ENCODE peak calls at places on chromosomes 11 and 22, in six cellular contexts. One of them, this sample, is unnamed.

GRCh38 chr11:1217151-1217550 is 5.7 kb upstream of the MUC5B start:
- DNase-seq in A172: no peak
- DNase-seq in LoVo: no peak
- DNase-seq in NCI-H460: no peak
- DNase-seq in GM10248: no peak
- DNase-seq in hepatocyte: no peak
- DNase-seq in this sample: no peak

GRCh38 chr11:17020831-17021230 is 6.6 kb upstream of the PLEKHA7 start:
- DNase-seq in hepatocyte: no peak
- DNase-seq in LoVo: no peak
- DNase-seq in A172: peak
- DNase-seq in NCI-H460: no peak
- DNase-seq in GM10248: no peak
- DNase-seq in this sample: no peak

GRCh38 chr11:128568166-128568778 is 19.1 kb downstream of the ETS1 start:
- DNase-seq in NCI-H460: no peak
- DNase-seq in A172: no peak
- DNase-seq in GM10248: no peak
- DNase-seq in LoVo: no peak
- DNase-seq in hepatocyte: no peak
- DNase-seq in this sample: no peak

GRCh38 chr11:47587039-47587675 is 679 bp downstream of the FAM180B start:
- DNase-seq in GM10248: no peak
- DNase-seq in A172: no peak
- DNase-seq in NCI-H460: no peak
- DNase-seq in LoVo: no peak
- DNase-seq in hepatocyte: no peak
- DNase-seq in this sample: no peak

GRCh38 chr22:46047226-46047625 is 70.3 kb upstream of the WNT7B start:
- DNase-seq in hepatocyte: no peak
- DNase-seq in GM10248: no peak
- DNase-seq in A172: no peak
- DNase-seq in LoVo: no peak
- DNase-seq in NCI-H460: no peak
- DNase-seq in this sample: no peak

GRCh38 chr11:102306048-102306575 is 11.2 kb upstream of the BIRC3 start:
- DNase-seq in GM10248: no peak
- DNase-seq in hepatocyte: peak
- DNase-seq in LoVo: peak
- DNase-seq in NCI-H460: no peak
- DNase-seq in A172: peak
- DNase-seq in this sample: no peak

GRCh38 chr11:78380615-78381029 is 37.0 kb downstream of the GAB2 start:
- DNase-seq in hepatocyte: no peak
- DNase-seq in GM10248: no peak
- DNase-seq in LoVo: no peak
- DNase-seq in NCI-H460: no peak
- DNase-seq in A172: peak
- DNase-seq in this sample: no peak

GRCh38 chr11:115817844-115818565 is 313.8 kb upstream of the CADM1 start:
- DNase-seq in GM10248: no peak
- DNase-seq in hepatocyte: no peak
- DNase-seq in NCI-H460: no peak
- DNase-seq in A172: no peak
- DNase-seq in LoVo: no peak
- DNase-seq in this sample: no peak

GRCh38 chr11:2203440-2204259 is 32.0 kb upstream of the TH start:
- DNase-seq in hepatocyte: no peak
- DNase-seq in GM10248: no peak
- DNase-seq in NCI-H460: no peak
- DNase-seq in A172: no peak
- DNase-seq in LoVo: no peak
- DNase-seq in this sample: no peak

GRCh38 chr11:127252321-127252720 is 251.8 kb upstream of the KIRREL3 start:
- DNase-seq in NCI-H460: no peak
- DNase-seq in A172: no peak
- DNase-seq in hepatocyte: no peak
- DNase-seq in LoVo: no peak
- DNase-seq in GM10248: peak
- DNase-seq in this sample: no peak

GRCh38 chr11:84909740-84910139 is 717.4 kb downstream of the DLG2 start:
- DNase-seq in NCI-H460: no peak
- DNase-seq in A172: no peak
- DNase-seq in LoVo: no peak
- DNase-seq in hepatocyte: no peak
- DNase-seq in GM10248: no peak
- DNase-seq in this sample: no peak